ENCODE peak calls at places on chromosomes 1 and 21, in eight cellular contexts. G is islet precursor cell; L is fibroblast of lung; K is activated CD4-positive, alpha-beta T cell treated with anti-CD3 and anti-CD28 coated beads, Interleukin-2, amount 10 ng/mL, durations not matched to agents 7 days and 5 days; J is NCI-H460; F is right atrium auricular region; Q is brain microvascular endothelial cell; I is activated naive CD4-positive, alpha-beta T cell treated with anti-CD3 and anti-CD28 coated beads, Interleukin-2, amount 50 U/mL, for 16 hours. B is an unnamed sample.

GRCh38 chr1:40787733-40788560 is 4.4 kb downstream of the KCNQ4 start:
- DNase-seq in G (no peak), L (no peak), K (no peak), J (no peak), F (no peak), Q (no peak), I (no peak), B (no peak)

GRCh38 chr1:86430376-86430775 is 6.4 kb downstream of the CLCA2 start:
- DNase-seq in G (no peak), L (no peak), K (no peak), J (no peak), F (no peak), Q (no peak), I (no peak), B (no peak)

GRCh38 chr21:45532826-45533730 is 9.2 kb downstream of the SLC19A1 start:
- DNase-seq in G (peak; percentile 38), L (no peak), K (no peak), J (no peak), F (no peak), Q (no peak), I (peak; percentile 10), B (no peak)

GRCh38 chr1:154741327-154741726 is 128.8 kb downstream of the KCNN3 start:
- DNase-seq in G (peak; percentile 7), L (no peak), K (no peak), J (no peak), F (no peak), Q (peak; percentile 41), I (no peak), B (no peak)

GRCh38 chr1:205082431-205082830 is 1.8 kb downstream of the TMEM81 start:
- DNase-seq in G (no peak), L (no peak), K (no peak), J (no peak), F (no peak), Q (no peak), I (no peak), B (no peak)

GRCh38 chr1:233376711-233377110 is 49.2 kb downstream of the MAP3K21 start:
- DNase-seq in G (no peak), L (no peak), K (no peak), J (no peak), F (no peak), Q (no peak), I (no peak), B (no peak)

GRCh38 chr1:199084293-199084692 is 445.5 kb downstream of the PTPRC start:
- DNase-seq in G (no peak), L (peak; percentile 83), K (no peak), J (no peak), F (no peak), Q (peak; percentile 18), I (no peak), B (no peak)

GRCh38 chr21:43733529-43734071 is 14.7 kb downstream of the PDXK start:
- DNase-seq in G (no peak), L (peak; percentile 62), K (no peak), J (no peak), F (no peak), Q (no peak), I (no peak), B (no peak)

GRCh38 chr1:99445486-99445885 is 181.2 kb downstream of the PLPPR4 start:
- DNase-seq in G (no peak), L (peak; percentile 48), K (no peak), J (no peak), F (no peak), Q (no peak), I (no peak), B (no peak)

GRCh38 chr1:191618202-191618601 is 540.1 kb upstream of the RGS18 start:
- DNase-seq in G (no peak), L (peak; percentile 39), K (no peak), J (no peak), F (no peak), Q (no peak), I (no peak), B (no peak)

GRCh38 chr1:199706826-199707606 is 320.5 kb upstream of the NR5A2 start:
- DNase-seq in G (no peak), L (no peak), K (no peak), J (no peak), F (no peak), Q (no peak), I (no peak), B (no peak)

GRCh38 chr1:212607206-212607923 is 1.2 kb upstream of the ATF3 start:
- DNase-seq in G (peak; percentile 66), L (no peak), K (peak; percentile 33), J (no peak), F (peak; percentile 72), Q (no peak), I (no peak), B (peak; percentile 83)

GRCh38 chr1:79430437-79430836 is 423.9 kb upstream of the ADGRL4 start:
- DNase-seq in G (peak; percentile 50), L (no peak), K (no peak), J (no peak), F (no peak), Q (no peak), I (no peak), B (no peak)

GRCh38 chr1:97350241-97350640 is 570.6 kb downstream of the DPYD start:
- DNase-seq in G (no peak), L (no peak), K (no peak), J (no peak), F (no peak), Q (no peak), I (no peak), B (no peak)

B was measured in coronary artery.